ENCODE peak calls at places on chromosome 1, in six cellular contexts. O, U, B, S, X and T are unnamed samples.
A peak's percentile ranks its signal among the peaks of the same experiment; 100 is the strongest.

GRCh38 chr1:65330822-65331221 is 21.5 kb downstream of the DNAJC6 start:
- DNase-seq in O (no peak), S (no peak), X (no peak), B (no peak), U (no peak), T (no peak)

GRCh38 chr1:36787312-36787711 is 247.0 kb downstream of the GRIK3 start:
- DNase-seq in X (no peak), U (no peak), O (no peak), B (no peak), S (no peak), T (no peak)

GRCh38 chr1:173024543-173024942 is 26.2 kb downstream of the TNFSF18 start:
- DNase-seq in X (no peak), U (no peak), O (no peak), B (no peak), S (no peak), T (no peak)

GRCh38 chr1:215665212-215665611 is 98.1 kb downstream of the KCTD3 start:
- DNase-seq in O (no peak), U (no peak), X (no peak), S (no peak), B (peak; percentile 15), T (no peak)

GRCh38 chr1:238377280-238377919 is 486.7 kb upstream of the ZP4 start:
- DNase-seq in O (no peak), X (no peak), S (no peak), U (no peak), B (no peak), T (no peak)

GRCh38 chr1:241774017-241774416 is 74.0 kb upstream of the EXO1 start:
- DNase-seq in X (no peak), B (no peak), S (no peak), U (no peak), O (no peak), T (no peak)

GRCh38 chr1:225694151-225694603 is 41.3 kb upstream of the ENAH start:
- DNase-seq in B (no peak), O (peak; percentile 11), X (no peak), S (no peak), U (no peak), T (peak; percentile 9)

GRCh38 chr1:109776911-109777310 is 13.2 kb upstream of the EPS8L3 start:
- DNase-seq in U (peak; percentile 63), S (no peak), B (peak; percentile 81), X (peak; percentile 56), O (peak; percentile 74), T (peak; percentile 67)

GRCh38 chr1:167717351-167717750 is 4.4 kb upstream of the MPZL1 start:
- DNase-seq in S (peak; percentile 25), O (no peak), B (no peak), X (no peak), U (no peak), T (no peak)